ENCODE peak calls at places on chromosomes 16 and 17, in seven cellular contexts. One of them, this sample, is unnamed.

GRCh38 chr16:81817789-81818304 is 38.8 kb downstream of the PLCG2 start:
- DNase-seq in KBM-7: peak
- DNase-seq in SJCRH30: no peak
- DNase-seq in GM06990: peak
- DNase-seq in Peyer's patch: peak
- DNase-seq in psoas muscle: no peak
- DNase-seq in stimulated activated CD8-positive, alpha-beta memory T cell treated with anti-CD3 and anti-CD28 coated beads, Interleukin-7, amount 100 ng/mL, for 48 hours: no peak
- DNase-seq in this sample: no peak

GRCh38 chr17:15954222-15954621 is 9.3 kb downstream of the ADORA2B start:
- DNase-seq in KBM-7: no peak
- DNase-seq in SJCRH30: peak
- DNase-seq in GM06990: no peak
- DNase-seq in Peyer's patch: no peak
- DNase-seq in psoas muscle: no peak
- DNase-seq in stimulated activated CD8-positive, alpha-beta memory T cell treated with anti-CD3 and anti-CD28 coated beads, Interleukin-7, amount 100 ng/mL, for 48 hours: no peak
- DNase-seq in this sample: no peak

GRCh38 chr17:1082579-1082978 is 85.7 kb downstream of the TIMM22 start:
- DNase-seq in KBM-7: no peak
- DNase-seq in SJCRH30: no peak
- DNase-seq in GM06990: no peak
- DNase-seq in Peyer's patch: no peak
- DNase-seq in psoas muscle: no peak
- DNase-seq in stimulated activated CD8-positive, alpha-beta memory T cell treated with anti-CD3 and anti-CD28 coated beads, Interleukin-7, amount 100 ng/mL, for 48 hours: no peak
- DNase-seq in this sample: no peak

GRCh38 chr16:84144301-84144858 is 597 bp downstream of the HSDL1 start:
- DNase-seq in KBM-7: peak
- DNase-seq in SJCRH30: peak
- DNase-seq in GM06990: peak
- DNase-seq in Peyer's patch: peak
- DNase-seq in psoas muscle: peak
- DNase-seq in stimulated activated CD8-positive, alpha-beta memory T cell treated with anti-CD3 and anti-CD28 coated beads, Interleukin-7, amount 100 ng/mL, for 48 hours: no peak
- DNase-seq in this sample: peak

GRCh38 chr17:31296156-31296555 is 883 bp downstream of the OMG start:
- DNase-seq in KBM-7: no peak
- DNase-seq in SJCRH30: no peak
- DNase-seq in GM06990: no peak
- DNase-seq in Peyer's patch: no peak
- DNase-seq in psoas muscle: no peak
- DNase-seq in stimulated activated CD8-positive, alpha-beta memory T cell treated with anti-CD3 and anti-CD28 coated beads, Interleukin-7, amount 100 ng/mL, for 48 hours: no peak
- DNase-seq in this sample: no peak

GRCh38 chr16:13032911-13033310 is 131.5 kb downstream of the SHISA9 start:
- DNase-seq in KBM-7: no peak
- DNase-seq in SJCRH30: no peak
- DNase-seq in GM06990: no peak
- DNase-seq in Peyer's patch: no peak
- DNase-seq in psoas muscle: no peak
- DNase-seq in stimulated activated CD8-positive, alpha-beta memory T cell treated with anti-CD3 and anti-CD28 coated beads, Interleukin-7, amount 100 ng/mL, for 48 hours: no peak
- DNase-seq in this sample: no peak

GRCh38 chr17:3913531-3914318 is 2.5 kb downstream of the P2RX1 start:
- DNase-seq in KBM-7: peak
- DNase-seq in SJCRH30: peak
- DNase-seq in GM06990: peak
- DNase-seq in Peyer's patch: peak
- DNase-seq in psoas muscle: peak
- DNase-seq in stimulated activated CD8-positive, alpha-beta memory T cell treated with anti-CD3 and anti-CD28 coated beads, Interleukin-7, amount 100 ng/mL, for 48 hours: peak
- DNase-seq in this sample: peak

GRCh38 chr16:87585452-87586200 is 16.7 kb upstream of the JPH3 start:
- DNase-seq in KBM-7: no peak
- DNase-seq in SJCRH30: no peak
- DNase-seq in GM06990: no peak
- DNase-seq in Peyer's patch: no peak
- DNase-seq in psoas muscle: no peak
- DNase-seq in stimulated activated CD8-positive, alpha-beta memory T cell treated with anti-CD3 and anti-CD28 coated beads, Interleukin-7, amount 100 ng/mL, for 48 hours: no peak
- DNase-seq in this sample: no peak

GRCh38 chr16:21645261-21645721 is 7.1 kb downstream of the IGSF6 start:
- DNase-seq in KBM-7: peak
- DNase-seq in SJCRH30: no peak
- DNase-seq in GM06990: peak
- DNase-seq in Peyer's patch: peak
- DNase-seq in psoas muscle: no peak
- DNase-seq in stimulated activated CD8-positive, alpha-beta memory T cell treated with anti-CD3 and anti-CD28 coated beads, Interleukin-7, amount 100 ng/mL, for 48 hours: no peak
- DNase-seq in this sample: no peak

GRCh38 chr17:60391419-60392041 is 403 bp downstream of the USP32 start:
- DNase-seq in KBM-7: peak
- DNase-seq in SJCRH30: peak
- DNase-seq in GM06990: no peak
- DNase-seq in Peyer's patch: no peak
- DNase-seq in psoas muscle: no peak
- DNase-seq in stimulated activated CD8-positive, alpha-beta memory T cell treated with anti-CD3 and anti-CD28 coated beads, Interleukin-7, amount 100 ng/mL, for 48 hours: no peak
- DNase-seq in this sample: no peak

GRCh38 chr16:84884311-84885023 is 64.7 kb downstream of the CRISPLD2 start:
- DNase-seq in KBM-7: no peak
- DNase-seq in SJCRH30: peak
- DNase-seq in GM06990: no peak
- DNase-seq in Peyer's patch: no peak
- DNase-seq in psoas muscle: no peak
- DNase-seq in stimulated activated CD8-positive, alpha-beta memory T cell treated with anti-CD3 and anti-CD28 coated beads, Interleukin-7, amount 100 ng/mL, for 48 hours: no peak
- DNase-seq in this sample: no peak

GRCh38 chr16:72128701-72129100 is 35.1 kb downstream of the DHX38 start:
- DNase-seq in KBM-7: no peak
- DNase-seq in SJCRH30: no peak
- DNase-seq in GM06990: no peak
- DNase-seq in Peyer's patch: no peak
- DNase-seq in psoas muscle: no peak
- DNase-seq in stimulated activated CD8-positive, alpha-beta memory T cell treated with anti-CD3 and anti-CD28 coated beads, Interleukin-7, amount 100 ng/mL, for 48 hours: no peak
- DNase-seq in this sample: no peak

GRCh38 chr16:58411736-58412614 is 19.7 kb downstream of the GINS3 start:
- DNase-seq in KBM-7: peak
- DNase-seq in SJCRH30: no peak
- DNase-seq in GM06990: no peak
- DNase-seq in Peyer's patch: no peak
- DNase-seq in psoas muscle: no peak
- DNase-seq in stimulated activated CD8-positive, alpha-beta memory T cell treated with anti-CD3 and anti-CD28 coated beads, Interleukin-7, amount 100 ng/mL, for 48 hours: no peak
- DNase-seq in this sample: no peak

GRCh38 chr16:2468142-2468724 is 2.9 kb upstream of the NTN3 start:
- DNase-seq in KBM-7: no peak
- DNase-seq in SJCRH30: peak
- DNase-seq in GM06990: no peak
- DNase-seq in Peyer's patch: no peak
- DNase-seq in psoas muscle: no peak
- DNase-seq in stimulated activated CD8-positive, alpha-beta memory T cell treated with anti-CD3 and anti-CD28 coated beads, Interleukin-7, amount 100 ng/mL, for 48 hours: no peak
- DNase-seq in this sample: no peak

GRCh38 chr17:82956726-82957468 is 117.1 kb upstream of the ZNF750 start:
- DNase-seq in KBM-7: no peak
- DNase-seq in SJCRH30: peak
- DNase-seq in GM06990: no peak
- DNase-seq in Peyer's patch: peak
- DNase-seq in psoas muscle: peak
- DNase-seq in stimulated activated CD8-positive, alpha-beta memory T cell treated with anti-CD3 and anti-CD28 coated beads, Interleukin-7, amount 100 ng/mL, for 48 hours: no peak
- DNase-seq in this sample: no peak

GRCh38 chr17:59748591-59748990 is 41.1 kb downstream of the VMP1 start:
- DNase-seq in KBM-7: no peak
- DNase-seq in SJCRH30: no peak
- DNase-seq in GM06990: no peak
- DNase-seq in Peyer's patch: no peak
- DNase-seq in psoas muscle: no peak
- DNase-seq in stimulated activated CD8-positive, alpha-beta memory T cell treated with anti-CD3 and anti-CD28 coated beads, Interleukin-7, amount 100 ng/mL, for 48 hours: no peak
- DNase-seq in this sample: no peak

GRCh38 chr17:48646183-48647102 is 20.3 kb upstream of the HOXB9 start:
- DNase-seq in KBM-7: no peak
- DNase-seq in SJCRH30: no peak
- DNase-seq in GM06990: no peak
- DNase-seq in Peyer's patch: peak
- DNase-seq in psoas muscle: no peak
- DNase-seq in stimulated activated CD8-positive, alpha-beta memory T cell treated with anti-CD3 and anti-CD28 coated beads, Interleukin-7, amount 100 ng/mL, for 48 hours: no peak
- DNase-seq in this sample: no peak

GRCh38 chr17:63246344-63246743 is 199.8 kb downstream of the CYB561 start:
- DNase-seq in KBM-7: no peak
- DNase-seq in SJCRH30: no peak
- DNase-seq in GM06990: no peak
- DNase-seq in Peyer's patch: no peak
- DNase-seq in psoas muscle: no peak
- DNase-seq in stimulated activated CD8-positive, alpha-beta memory T cell treated with anti-CD3 and anti-CD28 coated beads, Interleukin-7, amount 100 ng/mL, for 48 hours: no peak
- DNase-seq in this sample: no peak

GRCh38 chr17:8753976-8754440 is 4.3 kb downstream of the SPDYE4 start:
- DNase-seq in KBM-7: peak
- DNase-seq in SJCRH30: no peak
- DNase-seq in GM06990: no peak
- DNase-seq in Peyer's patch: no peak
- DNase-seq in psoas muscle: no peak
- DNase-seq in stimulated activated CD8-positive, alpha-beta memory T cell treated with anti-CD3 and anti-CD28 coated beads, Interleukin-7, amount 100 ng/mL, for 48 hours: no peak
- DNase-seq in this sample: no peak

GRCh38 chr17:8994319-8994718 is 27.0 kb upstream of the NTN1 start:
- DNase-seq in KBM-7: peak
- DNase-seq in SJCRH30: peak
- DNase-seq in GM06990: peak
- DNase-seq in Peyer's patch: peak
- DNase-seq in psoas muscle: peak
- DNase-seq in stimulated activated CD8-positive, alpha-beta memory T cell treated with anti-CD3 and anti-CD28 coated beads, Interleukin-7, amount 100 ng/mL, for 48 hours: peak
- DNase-seq in this sample: peak

GRCh38 chr17:66733759-66734158 is 101.2 kb upstream of the CACNG5 start:
- DNase-seq in KBM-7: no peak
- DNase-seq in SJCRH30: no peak
- DNase-seq in GM06990: no peak
- DNase-seq in Peyer's patch: no peak
- DNase-seq in psoas muscle: no peak
- DNase-seq in stimulated activated CD8-positive, alpha-beta memory T cell treated with anti-CD3 and anti-CD28 coated beads, Interleukin-7, amount 100 ng/mL, for 48 hours: no peak
- DNase-seq in this sample: no peak

GRCh38 chr17:48153711-48154642 is 46.4 kb downstream of the SNX11 start:
- DNase-seq in KBM-7: peak
- DNase-seq in SJCRH30: peak
- DNase-seq in GM06990: no peak
- DNase-seq in Peyer's patch: peak
- DNase-seq in psoas muscle: no peak
- DNase-seq in stimulated activated CD8-positive, alpha-beta memory T cell treated with anti-CD3 and anti-CD28 coated beads, Interleukin-7, amount 100 ng/mL, for 48 hours: no peak
- DNase-seq in this sample: no peak

GRCh38 chr16:49158029-49158642 is 123.5 kb downstream of the CBLN1 start:
- DNase-seq in KBM-7: peak
- DNase-seq in SJCRH30: peak
- DNase-seq in GM06990: no peak
- DNase-seq in Peyer's patch: no peak
- DNase-seq in psoas muscle: no peak
- DNase-seq in stimulated activated CD8-positive, alpha-beta memory T cell treated with anti-CD3 and anti-CD28 coated beads, Interleukin-7, amount 100 ng/mL, for 48 hours: no peak
- DNase-seq in this sample: no peak